ENCODE peak calls at places on chromosomes 1 and 21, in ten cellular contexts. V is dorsolateral prefrontal cortex, U is uterus, T is lower leg skin, O is heart right ventricle, Q is OCI-LY7, Z is AG04450, W is pancreas, Y is mammary epithelial cell, B is epithelial cell of proximal tubule. H is an unnamed sample.

GRCh38 chr1:55089683-55090082 is 50.3 kb downstream of the PCSK9 start:
- DNase-seq in O (no peak), U (no peak), Y (no peak), B (no peak), V (no peak), T (no peak), W (no peak), Z (no peak), Q (no peak), H (no peak)

GRCh38 chr1:160161965-160162705 is 10.7 kb downstream of the ATP1A4 start:
- DNase-seq in Z (no peak), O (peak), B (no peak), Y (no peak), T (peak), U (no peak), Q (peak), V (no peak), W (no peak), H (no peak)

GRCh38 chr21:37870229-37870628 is 46.0 kb downstream of the KCNJ6 start:
- DNase-seq in W (no peak), Q (no peak), U (no peak), Z (no peak), B (no peak), O (no peak), V (peak), Y (no peak), T (no peak), H (no peak)

GRCh38 chr1:183989078-183989577 is 48.4 kb downstream of the COLGALT2 start:
- DNase-seq in Y (peak), W (no peak), Z (peak), T (no peak), B (peak), O (peak), U (no peak), V (peak), Q (no peak), H (no peak)

GRCh38 chr1:44676484-44677200 is 2.1 kb downstream of the ARMH1 start:
- DNase-seq in Q (peak), W (no peak), V (no peak), T (no peak), B (no peak), Z (peak), U (no peak), O (no peak), Y (no peak), H (peak)

GRCh38 chr21:9839011-9839661 is 682.2 kb upstream of the TPTE start:
- DNase-seq in U (no peak), V (no peak), T (peak), Q (no peak), Z (no peak), W (no peak), O (no peak), B (no peak), Y (no peak), H (no peak)

GRCh38 chr1:164675342-164675904 is 116.4 kb downstream of the PBX1 start:
- DNase-seq in V (no peak), U (no peak), B (no peak), Z (no peak), Y (peak), O (no peak), W (no peak), Q (no peak), T (no peak), H (no peak)

GRCh38 chr1:116226017-116226416 is 114.8 kb downstream of the MAB21L3 start:
- DNase-seq in T (no peak), Q (peak), Z (no peak), B (no peak), W (no peak), O (no peak), Y (peak), V (no peak), U (no peak), H (no peak)

GRCh38 chr1:97050501-97050900 is 328.9 kb downstream of the PTBP2 start:
- DNase-seq in Y (no peak), Z (no peak), U (no peak), W (no peak), O (no peak), T (no peak), Q (peak), B (no peak), V (no peak), H (no peak)

GRCh38 chr1:36530791-36531190 is 48.1 kb upstream of the CSF3R start:
- DNase-seq in Q (no peak), B (no peak), O (no peak), Y (no peak), T (peak), U (no peak), Z (no peak), V (no peak), W (no peak), H (no peak)

GRCh38 chr1:70319750-70320149 is 34.8 kb downstream of the ANKRD13C start:
- DNase-seq in O (no peak), V (no peak), W (no peak), B (peak), U (no peak), T (no peak), Z (peak), Y (peak), Q (no peak), H (no peak)

DNA sequence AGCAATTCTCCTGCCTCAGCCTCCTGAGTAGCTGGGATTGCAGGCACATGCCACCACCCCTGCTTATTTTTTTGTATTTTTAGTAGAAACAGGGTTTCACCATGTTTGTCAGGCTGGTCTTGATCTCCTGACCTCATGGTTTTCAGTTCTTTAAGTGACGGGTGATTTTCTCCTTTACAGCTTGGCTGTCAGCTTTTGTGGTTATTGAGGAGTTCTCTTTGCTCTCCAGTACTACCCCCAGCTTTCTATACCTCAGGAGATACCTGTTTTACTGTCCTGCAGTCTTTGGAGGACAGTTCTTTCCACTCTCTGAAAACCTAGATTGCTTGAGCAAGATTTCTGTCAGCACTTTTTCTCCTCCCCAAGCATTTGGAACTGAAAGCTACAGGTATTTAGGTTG is 45.9 kb upstream of the EGLN1 start:
- DNase-seq in Y (no peak), Q (no peak), T (no peak), U (no peak), W (no peak), V (no peak), Z (no peak), O (no peak), B (no peak), H (no peak)
- TF ChIP-seq CTCF in Y (no peak), Q (no peak), T (no peak), U (no peak), W (no peak), V (no peak), Z (no peak), O (no peak), B (no peak), H (no peak)

GRCh38 chr1:192807221-192807967 is 1.4 kb upstream of the RGS2 start:
- DNase-seq in Z (no peak), B (no peak), U (no peak), Y (peak), Q (peak), T (no peak), V (no peak), W (no peak), O (no peak), H (no peak)
- H3K4me3 ChIP-seq in Z (peak), B (peak), U (peak), Y (peak), Q (peak), T (no peak), V (peak), W (no peak), O (peak), H (no peak)

DNA sequence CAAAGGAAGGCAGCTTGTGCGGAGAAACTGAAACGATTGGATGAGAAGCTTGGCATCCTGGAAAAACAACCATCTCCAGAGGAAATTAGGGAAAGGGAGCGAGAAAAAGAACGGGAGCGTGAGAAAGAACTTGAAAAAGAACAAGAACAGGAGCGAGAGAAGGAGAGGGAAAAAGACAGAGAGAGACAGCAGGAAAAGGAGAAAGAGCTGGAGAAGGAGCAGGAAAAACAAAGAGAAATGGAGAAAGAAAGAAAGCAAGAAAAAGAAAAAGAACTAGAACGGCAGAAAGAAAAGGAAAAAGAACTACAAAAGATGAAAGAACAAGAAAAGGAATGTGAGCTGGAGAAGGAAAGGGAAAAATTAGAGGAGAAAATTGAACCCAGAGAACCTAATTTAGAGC is 47.2 kb downstream of the PRRC2C start:
- DNase-seq in U (no peak), W (no peak), B (no peak), O (no peak), V (no peak), T (no peak), Y (no peak), Q (no peak), Z (no peak), H (no peak)
- TF ChIP-seq CTCF in U (no peak), W (no peak), B (no peak), O (no peak), V (no peak), T (no peak), Y (no peak), Q (no peak), Z (no peak), H (no peak)

GRCh38 chr1:26960625-26960966 is 328 bp upstream of the KDF1 start:
- DNase-seq in Y (no peak), U (no peak), Z (no peak), V (no peak), O (no peak), T (no peak), Q (no peak), B (no peak), W (no peak), H (no peak)

GRCh38 chr1:26959270-26959669 is 998 bp downstream of the KDF1 start:
- DNase-seq in O (no peak), Z (no peak), Y (no peak), T (no peak), Q (no peak), V (no peak), W (no peak), B (no peak), U (no peak), H (no peak)

GRCh38 chr1:26961826-26962225 is 1.6 kb upstream of the KDF1 start:
- DNase-seq in Z (peak), T (no peak), Y (peak), V (no peak), O (no peak), U (no peak), W (no peak), Q (no peak), B (peak), H (no peak)

GRCh38 chr1:26957306-26957705 is 3.0 kb downstream of the KDF1 start:
- DNase-seq in Q (no peak), V (no peak), U (no peak), Z (no peak), T (no peak), B (no peak), W (no peak), Y (no peak), O (no peak), H (no peak)

DNA sequence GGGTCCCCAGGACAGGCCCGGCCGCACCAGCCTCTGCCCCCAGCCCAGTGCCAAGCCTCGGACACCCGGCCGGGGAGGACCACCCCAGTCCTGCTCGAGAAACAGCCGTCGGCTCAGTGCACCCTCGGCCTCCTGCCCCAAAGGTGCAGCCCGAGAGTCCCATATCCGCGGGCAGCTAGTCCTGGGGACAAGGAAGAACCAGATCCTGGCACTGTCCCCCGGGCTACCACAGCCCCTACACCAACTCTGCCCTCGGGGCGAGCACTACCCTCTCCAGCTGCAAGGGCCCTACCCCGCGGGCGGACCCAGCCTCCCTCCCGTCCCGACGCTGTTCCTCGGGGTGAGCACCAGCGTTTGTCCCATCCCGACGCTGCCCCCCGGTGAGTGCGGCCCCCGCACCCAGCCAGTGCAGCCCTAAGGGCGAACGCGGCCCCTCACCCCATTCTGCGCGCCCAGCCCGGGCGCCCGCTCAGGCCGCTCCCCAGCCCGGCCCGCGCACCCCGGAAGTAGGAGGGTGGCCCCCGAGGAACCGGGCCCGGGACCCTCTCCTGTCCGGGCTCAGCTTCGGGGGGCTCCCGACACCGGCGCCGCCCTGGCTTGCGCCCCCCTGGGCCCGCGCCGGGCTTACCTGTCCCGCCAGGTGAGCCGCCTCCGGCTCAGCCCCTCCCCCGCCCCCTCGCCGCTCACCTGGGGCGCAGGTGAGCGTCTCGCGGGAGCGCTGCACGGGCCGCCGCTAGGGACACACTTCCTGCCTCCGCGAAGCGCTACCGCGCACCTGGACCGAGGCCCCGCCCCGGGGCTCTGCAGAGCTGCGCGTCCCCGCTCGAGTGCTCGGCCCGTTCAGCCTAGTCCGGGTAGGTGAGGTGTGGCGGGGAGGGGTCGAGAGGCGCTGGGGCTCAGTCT is at the start of gene KDF1:
- DNase-seq in O (no peak), W (peak), T (peak), Z (no peak), Q (no peak), B (no peak), Y (peak), U (no peak), V (peak), H (peak)
- H3K4me3 ChIP-seq in O (peak), W (peak), T (peak), Z (peak), Q (no peak), B (peak), Y (peak), U (no peak), V (peak), H (peak)

DNA sequence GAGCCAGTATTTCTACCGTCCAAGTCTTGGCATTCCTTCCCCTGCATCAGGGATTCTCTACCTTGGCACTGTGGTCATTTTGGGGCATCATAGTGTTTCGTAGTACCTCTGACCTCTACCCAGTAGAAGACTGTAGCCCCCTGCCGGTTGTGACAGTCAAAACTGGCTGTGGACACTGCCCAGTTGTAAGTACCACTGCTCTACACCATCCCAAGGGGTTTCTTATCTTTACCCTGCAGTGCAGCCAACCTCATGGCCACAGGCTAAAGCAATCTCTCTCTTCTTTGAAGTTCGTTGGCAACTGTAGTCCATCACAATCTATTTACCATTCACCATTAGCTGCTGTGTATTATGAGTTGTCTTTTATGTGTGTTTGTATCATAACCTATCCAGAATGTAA is 29.3 kb upstream of the ERO1B start:
- DNase-seq in Y (no peak), Q (peak), W (no peak), B (no peak), T (peak), O (no peak), V (no peak), Z (no peak), U (no peak), H (no peak)
- TF ChIP-seq CTCF in Y (no peak), Q (peak), W (no peak), B (no peak), T (no peak), O (no peak), V (no peak), Z (peak), U (no peak), H (no peak)

GRCh38 chr1:20344738-20345137 is 54.1 kb downstream of the VWA5B1 start:
- DNase-seq in Z (no peak), V (no peak), O (no peak), U (no peak), Y (no peak), T (no peak), W (no peak), Q (no peak), B (no peak), H (no peak)

GRCh38 chr1:20339811-20340457 is 49.3 kb downstream of the VWA5B1 start:
- DNase-seq in B (no peak), O (no peak), V (peak), U (no peak), Y (no peak), Q (no peak), W (no peak), Z (no peak), T (no peak), H (no peak)

GRCh38 chr1:20343149-20343936 is 52.7 kb downstream of the VWA5B1 start:
- DNase-seq in W (no peak), Z (no peak), O (peak), Y (no peak), B (no peak), T (no peak), U (peak), V (no peak), Q (peak), H (no peak)

GRCh38 chr1:20343937-20344302 is 53.2 kb downstream of the VWA5B1 start:
- DNase-seq in B (no peak), T (no peak), Y (no peak), U (no peak), Z (no peak), Q (no peak), W (no peak), V (no peak), O (no peak), H (no peak)

GRCh38 chr1:20342294-20343148 is 51.8 kb downstream of the VWA5B1 start:
- DNase-seq in Y (no peak), U (no peak), B (no peak), Z (no peak), Q (no peak), W (no peak), O (no peak), V (no peak), T (no peak), H (no peak)
- H3K4me3 ChIP-seq in Y (no peak), U (no peak), B (no peak), Z (no peak), Q (peak), W (no peak), O (peak), V (no peak), T (no peak), H (no peak)

GRCh38 chr1:2042830-2043773 is 7.1 kb upstream of the PRKCZ start:
- DNase-seq in U (no peak), W (no peak), O (no peak), Q (no peak), Y (no peak), Z (no peak), B (no peak), T (no peak), V (peak), H (peak)
- TF ChIP-seq CTCF in U (no peak), W (no peak), O (no peak), Q (no peak), Y (no peak), Z (no peak), B (no peak), T (no peak), V (no peak), H (no peak)

GRCh38 chr1:203629509-203630082 is 3.0 kb downstream of the ATP2B4 start:
- DNase-seq in V (peak), U (peak), W (peak), Q (peak), T (peak), O (peak), Z (no peak), B (no peak), Y (no peak), H (peak)
- H3K4me3 ChIP-seq in V (peak), U (peak), W (peak), Q (peak), T (peak), O (peak), Z (peak), B (peak), Y (peak), H (peak)

DNA sequence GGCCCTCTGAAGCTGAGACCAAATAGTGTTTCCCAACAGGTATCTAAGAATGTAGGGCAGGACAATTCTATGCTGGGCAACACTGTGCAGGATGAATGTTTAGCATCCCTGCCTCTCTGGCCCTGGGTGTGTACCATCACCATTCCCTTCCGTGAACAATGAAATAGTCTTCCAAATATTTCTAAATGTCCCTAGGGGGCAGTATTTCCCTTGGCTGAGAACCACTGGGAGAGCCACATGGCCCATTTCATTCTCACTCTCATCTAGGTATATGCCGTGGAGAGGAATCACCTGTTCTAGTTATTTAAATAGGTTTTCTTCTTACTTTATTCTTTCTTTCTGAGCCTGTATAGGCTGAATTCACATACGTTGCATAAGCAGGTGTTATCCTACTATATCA is 395.0 kb downstream of the PRDM2 start:
- DNase-seq in Y (peak), U (no peak), Q (peak), Z (no peak), W (no peak), T (no peak), B (no peak), O (no peak), V (peak), H (no peak)
- TF ChIP-seq CTCF in Y (peak), U (no peak), Q (peak), Z (no peak), W (peak), T (no peak), B (peak), O (peak), V (no peak), H (peak)

H was measured in mucosa of descending colon.